ENCODE peak calls at places on chromosomes 5 and 9, in six cellular contexts. T, Q, K, U, L and B are unnamed samples.
A peak's percentile ranks its signal among the peaks of the same experiment; 100 is the strongest.

GRCh38 chr5:78345485-78345884 is 14.9 kb upstream of the SCAMP1 start:
- DNase-seq in T (no peak), Q (no peak), K (no peak), U (no peak), L (no peak), B (no peak)

GRCh38 chr9:136403538-136403914 is 3.6 kb upstream of the SNAPC4 start:
- DNase-seq in T (peak; percentile 66), Q (no peak), K (no peak), U (peak; percentile 51), L (no peak), B (peak; percentile 72)

GRCh38 chr9:96089425-96089824 is 212.6 kb downstream of the HSD17B3 start:
- DNase-seq in T (no peak), Q (no peak), K (no peak), U (no peak), L (no peak), B (no peak)

GRCh38 chr9:25891534-25891933 is 213.3 kb upstream of the TUSC1 start:
- DNase-seq in T (no peak), Q (no peak), K (no peak), U (no peak), L (no peak), B (no peak)

GRCh38 chr9:113995963-113996362 is 82.1 kb downstream of the AMBP start:
- DNase-seq in T (no peak), Q (no peak), K (no peak), U (no peak), L (no peak), B (no peak)

GRCh38 chr9:120708526-120709224 is 5.6 kb downstream of the MEGF9 start:
- DNase-seq in T (no peak), Q (no peak), K (no peak), U (no peak), L (no peak), B (no peak)

GRCh38 chr5:12330381-12330780 is 426.1 kb upstream of the CTNND2 start:
- DNase-seq in T (no peak), Q (no peak), K (no peak), U (no peak), L (no peak), B (no peak)

GRCh38 chr5:82522912-82523311 is 244.8 kb upstream of the RPS23 start:
- DNase-seq in T (no peak), Q (no peak), K (no peak), U (no peak), L (peak; percentile 6), B (no peak)

GRCh38 chr5:124948062-124948753 is 201.8 kb upstream of the ZNF608 start:
- DNase-seq in T (no peak), Q (no peak), K (no peak), U (no peak), L (no peak), B (no peak)

GRCh38 chr5:145497041-145497440 is 338.1 kb downstream of the PRELID2 start:
- DNase-seq in T (no peak), Q (no peak), K (no peak), U (no peak), L (no peak), B (no peak)

GRCh38 chr9:109780453-109781033 is 545 bp downstream of the PALM2AKAP2 start:
- DNase-seq in T (no peak), Q (no peak), K (peak; percentile 58), U (no peak), L (no peak), B (no peak)

GRCh38 chr9:136226680-136227410 is 18.8 kb downstream of the QSOX2 start:
- DNase-seq in T (no peak), Q (no peak), K (no peak), U (no peak), L (no peak), B (no peak)

GRCh38 chr5:26482817-26483375 is 555.5 kb downstream of the CDH9 start:
- DNase-seq in T (peak; percentile 23), Q (peak; percentile 23), K (peak; percentile 63), U (no peak), L (peak; percentile 30), B (no peak)

GRCh38 chr5:18216016-18216415 is 581.8 kb downstream of the TAF11L14 start:
- DNase-seq in T (no peak), Q (no peak), K (no peak), U (no peak), L (no peak), B (no peak)

GRCh38 chr5:3101561-3101960 is 350.1 kb upstream of the IRX2 start:
- DNase-seq in T (no peak), Q (no peak), K (no peak), U (no peak), L (no peak), B (no peak)

GRCh38 chr5:173633304-173633703 is 16.9 kb upstream of the BOD1 start:
- DNase-seq in T (no peak), Q (no peak), K (no peak), U (no peak), L (no peak), B (no peak)

GRCh38 chr9:79565245-79565644 is 6.5 kb upstream of the TLE4 start:
- DNase-seq in T (no peak), Q (no peak), K (no peak), U (peak; percentile 42), L (no peak), B (no peak)

GRCh38 chr5:133739381-133739780 is 127.0 kb upstream of the FSTL4 start:
- DNase-seq in T (no peak), Q (no peak), K (peak; percentile 10), U (no peak), L (no peak), B (no peak)

GRCh38 chr9:76394896-76395244 is 644 bp upstream of the RFK start:
- DNase-seq in T (peak; percentile 16), Q (peak; percentile 46), K (peak; percentile 57), U (peak; percentile 23), L (peak; percentile 93), B (peak; percentile 37)

GRCh38 chr5:80195837-80196400 is 59.9 kb downstream of the SERINC5 start:
- DNase-seq in T (no peak), Q (no peak), K (no peak), U (no peak), L (no peak), B (no peak)

GRCh38 chr9:18238254-18238653 is 235.7 kb upstream of the ADAMTSL1 start:
- DNase-seq in T (no peak), Q (no peak), K (no peak), U (no peak), L (no peak), B (no peak)

GRCh38 chr9:75992480-75993206 is 102.2 kb downstream of the PCSK5 start:
- DNase-seq in T (no peak), Q (no peak), K (no peak), U (no peak), L (no peak), B (no peak)

GRCh38 chr9:74736635-74737034 is 151.1 kb downstream of the TRPM6 start:
- DNase-seq in T (no peak), Q (no peak), K (no peak), U (no peak), L (no peak), B (no peak)

GRCh38 chr5:58259685-58260152 is 200.2 kb downstream of the PLK2 start:
- DNase-seq in T (no peak), Q (no peak), K (no peak), U (no peak), L (peak; percentile 3), B (no peak)

GRCh38 chr9:108412755-108413154 is 443.0 kb downstream of the ACTL7B start:
- DNase-seq in T (no peak), Q (no peak), K (peak; percentile 70), U (no peak), L (no peak), B (no peak)

GRCh38 chr5:51983161-51983560 is 599.9 kb downstream of the ISL1 start:
- DNase-seq in T (no peak), Q (no peak), K (no peak), U (no peak), L (no peak), B (no peak)

GRCh38 chr9:135299651-135300345 is 179.8 kb upstream of the PPP1R26 start:
- DNase-seq in T (no peak), Q (no peak), K (peak; percentile 35), U (no peak), L (no peak), B (no peak)

GRCh38 chr5:119312403-119312802 is 43.4 kb upstream of the TNFAIP8 start:
- DNase-seq in T (no peak), Q (no peak), K (no peak), U (no peak), L (no peak), B (no peak)
- TF ChIP-seq POLR2AphosphoS5 in T (no peak), Q (no peak), K (no peak), U (no peak), L (no peak), B (no peak)

GRCh38 chr5:130287438-130287837 is 383.2 kb downstream of the CHSY3 start:
- DNase-seq in T (no peak), Q (no peak), K (no peak), U (no peak), L (no peak), B (no peak)

GRCh38 chr5:130295235-130295634 is 391.0 kb downstream of the CHSY3 start:
- DNase-seq in T (no peak), Q (no peak), K (no peak), U (no peak), L (no peak), B (no peak)

GRCh38 chr5:130286971-130287370 is 382.7 kb downstream of the CHSY3 start:
- DNase-seq in T (no peak), Q (no peak), K (no peak), U (no peak), L (no peak), B (no peak)

GRCh38 chr5:130290219-130290618 is 386.0 kb downstream of the CHSY3 start:
- DNase-seq in T (no peak), Q (no peak), K (no peak), U (no peak), L (no peak), B (no peak)

GRCh38 chr5:130289132-130290088 is 385.1 kb downstream of the CHSY3 start:
- DNase-seq in T (no peak), Q (no peak), K (no peak), U (no peak), L (no peak), B (no peak)
- TF ChIP-seq TAF1 in T (no peak), Q (no peak), K (no peak), U (no peak), L (no peak), B (no peak)

GRCh38 chr9:70413798-70414775 is at the start of gene KLF9:
- DNase-seq in T (peak; percentile 68), Q (peak; percentile 52), K (peak; percentile 81), U (peak; percentile 80), L (peak; percentile 89), B (peak; percentile 69)
- TF ChIP-seq POLR2A in T (no peak), Q (peak; percentile 86), K (no peak), U (peak; percentile 57), L (peak; percentile 88), B (no peak)

DNA sequence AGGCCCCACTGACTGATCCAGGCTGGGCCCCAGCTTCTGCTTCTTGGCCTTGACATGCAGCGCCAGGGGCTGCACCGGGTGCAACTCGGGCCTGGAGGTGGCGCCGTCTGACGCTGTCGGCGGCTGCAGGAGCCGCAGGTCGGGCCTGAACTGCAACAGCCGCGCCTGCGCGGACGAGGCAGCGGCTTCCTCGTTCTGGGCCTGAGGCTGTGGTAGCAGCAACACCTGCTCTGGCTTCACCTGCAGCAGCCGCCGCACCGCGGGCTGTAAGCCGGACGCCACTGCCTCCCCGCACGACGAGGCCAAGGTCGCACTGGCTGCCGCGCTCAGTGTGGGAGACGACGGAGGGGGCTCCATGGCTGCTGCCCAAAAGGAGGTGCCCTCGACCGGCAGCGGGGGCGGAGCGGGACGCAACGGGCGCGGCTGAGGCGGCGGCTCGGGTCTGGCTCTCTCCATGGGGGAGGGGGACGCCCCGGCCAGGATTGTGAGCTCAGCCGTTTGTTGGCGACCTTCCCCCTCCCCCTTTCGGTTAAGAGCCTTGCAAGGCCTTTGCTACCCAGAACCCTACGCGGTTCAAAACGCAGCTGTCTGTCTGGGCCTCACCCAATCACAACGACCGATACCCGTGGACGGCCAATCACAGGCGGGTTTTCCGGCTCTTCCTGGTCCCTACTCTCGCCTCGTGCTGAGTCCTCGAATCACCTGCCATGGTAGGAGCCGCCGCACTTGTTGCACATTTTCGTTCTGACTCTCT is 438 bp downstream of the SOX30 start:
- DNase-seq in T (peak; percentile 64), Q (no peak), K (peak; percentile 55), U (peak; percentile 21), L (no peak), B (peak; percentile 55)
- TF ChIP-seq POLR2AphosphoS5 in T (no peak), Q (no peak), K (no peak), U (no peak), L (no peak), B (no peak)